ENCODE peak calls at places on chromosomes 13 and 19, in nine cellular contexts. V is lower lobe of right lung, Z is tibial artery, Q is psoas muscle, J is aorta, X is skeletal muscle cell, G is cardiac fibroblast, A is H1, S is fibroblast of lung. K is an unnamed sample.

GRCh38 chr13:50805805-50806204 is 37.7 kb downstream of the DLEU7 start:
- DNase-seq in V (no peak), Z (no peak), Q (no peak), J (no peak), X (no peak), G (peak; percentile 51), A (no peak), S (peak; percentile 13), K (peak; percentile 24)

GRCh38 chr13:35630551-35631275 is 154.2 kb upstream of the MAB21L1 start:
- DNase-seq in V (no peak), Z (no peak), Q (no peak), J (no peak), X (peak; percentile 37), G (peak; percentile 66), A (no peak), S (peak; percentile 54), K (peak; percentile 79)

GRCh38 chr19:48123907-48124675 is 13.5 kb upstream of the PLA2G4C start:
- DNase-seq in V (no peak), Z (no peak), Q (no peak), J (no peak), X (peak; percentile 44), G (peak; percentile 90), A (no peak), S (peak; percentile 91), K (peak; percentile 44)

GRCh38 chr13:79918620-79919019 is 422.3 kb downstream of the SPRY2 start:
- DNase-seq in V (no peak), Z (no peak), Q (no peak), J (no peak), X (no peak), G (no peak), A (no peak), S (no peak), K (no peak)

GRCh38 chr13:43285891-43286602 is 262.7 kb downstream of the DNAJC15 start:
- DNase-seq in V (no peak), Z (peak; percentile 26), Q (no peak), J (no peak), X (no peak), G (peak; percentile 36), A (no peak), S (peak; percentile 81), K (peak; percentile 51)

GRCh38 chr13:110200276-110200675 is 106.7 kb downstream of the COL4A1 start:
- DNase-seq in V (no peak), Z (no peak), Q (no peak), J (no peak), X (no peak), G (no peak), A (no peak), S (no peak), K (no peak)

GRCh38 chr13:41025518-41025917 is 6.4 kb upstream of the ELF1 start:
- DNase-seq in V (no peak), Z (no peak), Q (no peak), J (no peak), X (no peak), G (no peak), A (no peak), S (no peak), K (no peak)

GRCh38 chr13:105971720-105972119 is 563.7 kb downstream of the EFNB2 start:
- DNase-seq in V (no peak), Z (no peak), Q (no peak), J (no peak), X (no peak), G (no peak), A (no peak), S (no peak), K (no peak)

GRCh38 chr19:38290631-38291147 is 13.4 kb upstream of the C19orf33 start:
- DNase-seq in V (peak; percentile 79), Z (no peak), Q (no peak), J (no peak), X (peak; percentile 82), G (peak; percentile 92), A (no peak), S (peak; percentile 91), K (peak; percentile 91)

GRCh38 chr19:29887498-29887897 is 54.5 kb upstream of the URI1 start:
- DNase-seq in V (no peak), Z (no peak), Q (no peak), J (peak; percentile 50), X (no peak), G (no peak), A (no peak), S (no peak), K (peak; percentile 11)

GRCh38 chr13:79346300-79346914 is 59.6 kb downstream of the RBM26 start:
- DNase-seq in V (no peak), Z (no peak), Q (no peak), J (no peak), X (no peak), G (no peak), A (no peak), S (peak; percentile 28), K (peak; percentile 4)

GRCh38 chr13:51793570-51794273 is 10.2 kb downstream of the DHRS12 start:
- DNase-seq in V (no peak), Z (no peak), Q (no peak), J (no peak), X (peak; percentile 59), G (peak; percentile 85), A (no peak), S (peak; percentile 91), K (peak; percentile 68)

GRCh38 chr13:30585748-30586262 is 31.9 kb upstream of the USPL1 start:
- DNase-seq in V (no peak), Z (no peak), Q (no peak), J (no peak), X (peak; percentile 21), G (peak; percentile 75), A (no peak), S (peak; percentile 92), K (peak; percentile 16)

GRCh38 chr13:26619321-26619720 is 61.8 kb downstream of the WASF3 start:
- DNase-seq in V (no peak), Z (no peak), Q (no peak), J (no peak), X (peak; percentile 45), G (peak; percentile 86), A (no peak), S (peak; percentile 94), K (peak; percentile 89)

GRCh38 chr13:66659291-66660012 is 570.7 kb downstream of the PCDH9 start:
- DNase-seq in V (no peak), Z (no peak), Q (no peak), J (no peak), X (peak; percentile 76), G (peak; percentile 51), A (no peak), S (peak; percentile 43), K (no peak)

GRCh38 chr19:31110331-31110730 is 238.9 kb downstream of the TSHZ3 start:
- DNase-seq in V (no peak), Z (peak; percentile 22), Q (no peak), J (no peak), X (no peak), G (peak; percentile 76), A (peak; percentile 9), S (peak; percentile 36), K (peak; percentile 66)

GRCh38 chr19:5351731-5352228 is 11.2 kb upstream of the PTPRS start:
- DNase-seq in V (no peak), Z (no peak), Q (no peak), J (no peak), X (no peak), G (no peak), A (no peak), S (no peak), K (no peak)

GRCh38 chr19:53659292-53659691 is 27.5 kb downstream of the DPRX start:
- DNase-seq in V (no peak), Z (no peak), Q (no peak), J (no peak), X (no peak), G (peak; percentile 51), A (peak; percentile 65), S (no peak), K (no peak)

GRCh38 chr13:110371550-110372465 is 64.7 kb downstream of the COL4A2 start:
- DNase-seq in V (no peak), Z (no peak), Q (no peak), J (peak; percentile 77), X (no peak), G (peak; percentile 63), A (no peak), S (peak; percentile 65), K (no peak)

GRCh38 chr13:99425485-99426341 is 75.6 kb upstream of the TM9SF2 start:
- DNase-seq in V (no peak), Z (no peak), Q (no peak), J (no peak), X (no peak), G (no peak), A (no peak), S (no peak), K (no peak)
- H3K4me3 ChIP-seq in V (no peak overlapping the region), Z (no peak overlapping the region), Q (no peak overlapping the region), J (no peak overlapping the region), X (no peak overlapping the region), G (no peak overlapping the region), A (no peak overlapping the region), S (no peak overlapping the region), K (no peak overlapping the region)

DNA sequence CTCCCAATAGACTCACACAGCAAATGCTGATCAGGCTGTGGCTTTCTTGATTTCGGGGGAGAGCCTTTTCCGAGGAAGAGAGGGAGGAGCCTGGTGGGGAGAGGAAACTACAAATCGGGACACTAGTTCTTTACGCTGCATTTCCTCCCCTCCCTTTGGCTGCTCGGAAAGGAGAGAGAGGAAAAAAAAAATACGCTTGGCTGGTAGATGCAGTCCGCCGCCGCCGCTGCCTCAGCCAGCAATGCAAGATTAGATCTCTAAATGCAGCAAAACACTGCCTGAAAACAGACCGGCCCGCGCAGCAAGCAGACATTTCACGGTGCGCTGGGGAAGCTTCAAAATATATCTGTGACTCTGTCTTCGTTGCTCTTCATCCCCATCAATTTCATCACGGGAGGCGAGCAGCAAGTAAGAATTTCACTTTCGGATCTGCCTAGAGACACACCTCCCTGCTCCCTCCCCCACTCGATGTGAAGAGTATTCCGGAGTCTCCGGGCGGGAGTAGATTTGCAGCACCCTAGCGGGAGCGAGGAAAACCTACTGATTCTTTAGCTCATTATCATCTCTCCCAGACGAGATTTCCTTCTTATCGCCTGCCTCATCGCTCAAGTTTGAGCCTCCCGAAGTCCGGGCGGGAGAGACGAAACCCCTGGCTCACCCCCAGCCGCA is at the start of gene PCDH17:
- DNase-seq in V (no peak), Z (peak; percentile 65), Q (peak; percentile 17), J (peak; percentile 70), X (no peak), G (peak; percentile 44), A (no peak), S (peak; percentile 74), K (peak; percentile 4)
- H3K4me3 ChIP-seq in V (peak within 1 kb of the TSS; percentile 62), Z (peak within 1 kb of the TSS; percentile 51), Q (peak within 1 kb of the TSS; percentile 67), J (peak within 1 kb of the TSS; percentile 47), X (peak within 1 kb of the TSS; percentile 63), G (peak within 1 kb of the TSS; percentile 51), A (peak within 1 kb of the TSS; percentile 61), S (peak within 1 kb of the TSS; percentile 56), K (peak within 1 kb of the TSS; percentile 52)

GRCh38 chr13:25306671-25307464 is 5.4 kb downstream of the NUP58 start:
- DNase-seq in V (no peak), Z (no peak), Q (no peak), J (no peak), X (no peak), G (no peak), A (no peak), S (no peak), K (no peak)
- H3K4me3 ChIP-seq in V (no peak overlapping the region), Z (no peak overlapping the region), Q (no peak overlapping the region), J (no peak overlapping the region), X (no peak overlapping the region), G (no peak overlapping the region), A (no peak overlapping the region), S (no peak overlapping the region), K (no peak overlapping the region)

DNA sequence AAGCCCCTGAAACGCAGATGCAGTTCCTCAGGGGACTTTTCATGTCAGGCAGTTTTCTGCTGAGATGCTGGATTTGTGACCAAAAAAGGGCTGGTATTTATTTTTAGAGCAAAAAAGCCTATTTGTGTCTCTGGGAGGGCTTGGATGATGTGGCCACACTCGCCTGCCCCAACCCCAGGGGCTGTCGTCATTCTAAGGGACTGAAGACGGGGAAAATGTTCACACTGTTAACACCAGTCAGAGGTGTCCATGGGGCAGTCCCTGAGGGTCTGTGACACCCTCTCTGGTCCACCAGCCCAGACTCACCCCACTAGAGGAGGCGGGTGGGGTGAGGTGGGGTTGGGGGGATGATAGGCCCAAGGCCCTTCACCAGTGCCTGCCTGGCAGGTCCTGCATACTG is 15.9 kb upstream of the EPHX3 start:
- DNase-seq in V (no peak), Z (peak; percentile 59), Q (no peak), J (peak; percentile 87), X (no peak), G (peak; percentile 52), A (no peak), S (no peak), K (no peak)
- H3K4me3 ChIP-seq in V (no peak overlapping the region), Z (no peak overlapping the region), Q (no peak overlapping the region), J (no peak overlapping the region), X (no peak overlapping the region), G (no peak overlapping the region), A (no peak overlapping the region), S (no peak overlapping the region), K (no peak overlapping the region)